ENCODE peak calls at places on chromosomes 3 and 15, in nine cellular contexts. J is HCT116; H is right lobe of liver; L is A549; Y is lung; E is CD8-positive, alpha-beta memory T cell; F is CD4-positive, alpha-beta memory T cell; M is mammary epithelial cell; C is pancreas. Q is an unnamed sample.

GRCh38 chr3:75101329-75102147 is 487.1 kb upstream of the CNTN3 start:
- DNase-seq in C (no peak), F (no peak), J (no peak), Y (no peak), M (peak; percentile 59), E (no peak), H (no peak), L (no peak), Q (no peak)

GRCh38 chr15:98954411-98954810 is 53.2 kb downstream of the PGPEP1L start:
- DNase-seq in C (peak; percentile 66), M (no peak), F (no peak), J (no peak), E (no peak), Y (peak; percentile 52), H (peak; percentile 67), L (no peak), Q (peak; percentile 83)

GRCh38 chr3:134797080-134797801 is 2.2 kb downstream of the EPHB1 start:
- DNase-seq in F (no peak), M (no peak), L (no peak), E (no peak), Y (peak; percentile 26), H (no peak), J (no peak), C (no peak), Q (no peak)

GRCh38 chr3:27637346-27638000 is 84.7 kb downstream of the EOMES start:
- DNase-seq in C (peak; percentile 34), H (peak; percentile 37), Y (no peak), E (no peak), J (no peak), F (no peak), L (no peak), M (no peak), Q (no peak)

GRCh38 chr3:124846189-124846588 is 41.0 kb downstream of the ITGB5 start:
- DNase-seq in C (no peak), H (no peak), J (no peak), E (no peak), M (peak; percentile 53), Y (no peak), F (no peak), L (no peak), Q (no peak)

GRCh38 chr3:124923833-124924232 is 10.7 kb downstream of the MUC13 start:
- DNase-seq in L (no peak), J (no peak), E (no peak), F (no peak), H (no peak), C (no peak), Y (no peak), M (no peak), Q (no peak)

GRCh38 chr15:93298901-93299300 is 209.9 kb upstream of the RGMA start:
- DNase-seq in M (peak; percentile 28), J (no peak), L (no peak), Y (no peak), H (no peak), F (no peak), C (peak; percentile 21), E (no peak), Q (no peak)

GRCh38 chr15:63498815-63499549 is 5.4 kb upstream of the USP3 start:
- DNase-seq in E (no peak), Y (no peak), M (no peak), C (no peak), J (no peak), H (no peak), F (no peak), L (no peak), Q (no peak)

GRCh38 chr3:44902628-44903027 is 28.2 kb downstream of the TGM4 start:
- DNase-seq in H (no peak), C (no peak), F (no peak), L (no peak), M (no peak), Y (no peak), J (no peak), E (no peak), Q (no peak)

GRCh38 chr3:145767909-145768308 is 393.1 kb downstream of the PLOD2 start:
- DNase-seq in C (no peak), F (no peak), E (no peak), Y (no peak), L (no peak), J (no peak), M (no peak), H (no peak), Q (no peak)

GRCh38 chr3:14110699-14111098 is 14.0 kb downstream of the CHCHD4 start:
- DNase-seq in Y (no peak), J (no peak), C (no peak), E (no peak), H (no peak), L (no peak), M (no peak), F (no peak), Q (no peak)

GRCh38 chr15:31080618-31081017 is 20.9 kb downstream of the TRPM1 start:
- DNase-seq in C (no peak), J (peak; percentile 15), E (no peak), Y (no peak), H (peak; percentile 84), F (no peak), L (peak; percentile 39), M (no peak), Q (peak; percentile 68)

GRCh38 chr3:121895121-121895520 is 920 bp downstream of the SLC15A2 start:
- DNase-seq in M (peak; percentile 32), H (no peak), L (no peak), F (no peak), Y (no peak), C (peak; percentile 31), E (no peak), J (no peak), Q (no peak)
- H3K9me3 ChIP-seq in M (no peaks in the 10 kb centered on the region), H (no peaks in the 10 kb centered on the region), L (no peaks in the 10 kb centered on the region), F (no peaks in the 10 kb centered on the region), Y (no peaks in the 10 kb centered on the region), C (no peaks in the 10 kb centered on the region), E (no peaks in the 10 kb centered on the region), J (no peaks in the 10 kb centered on the region), Q (no peaks in the 10 kb centered on the region)

GRCh38 chr3:152308475-152308844 is 39.7 kb downstream of the MBNL1 start:
- DNase-seq in F (no peak), H (no peak), L (no peak), C (no peak), E (no peak), Y (no peak), J (no peak), M (no peak), Q (no peak)
- H3K4me1 ChIP-seq in F (peaks cover 88% of the 10 kb centered on the region), H (no peaks in the 10 kb centered on the region), L (peaks cover 68% of the 10 kb centered on the region), C (peaks cover 48% of the 10 kb centered on the region), E (peaks cover 83% of the 10 kb centered on the region), Y (peaks cover 29% of the 10 kb centered on the region), J (peaks cover 60% of the 10 kb centered on the region), M (peaks cover 32% of the 10 kb centered on the region), Q (peaks cover 80% of the 10 kb centered on the region)

DNA sequence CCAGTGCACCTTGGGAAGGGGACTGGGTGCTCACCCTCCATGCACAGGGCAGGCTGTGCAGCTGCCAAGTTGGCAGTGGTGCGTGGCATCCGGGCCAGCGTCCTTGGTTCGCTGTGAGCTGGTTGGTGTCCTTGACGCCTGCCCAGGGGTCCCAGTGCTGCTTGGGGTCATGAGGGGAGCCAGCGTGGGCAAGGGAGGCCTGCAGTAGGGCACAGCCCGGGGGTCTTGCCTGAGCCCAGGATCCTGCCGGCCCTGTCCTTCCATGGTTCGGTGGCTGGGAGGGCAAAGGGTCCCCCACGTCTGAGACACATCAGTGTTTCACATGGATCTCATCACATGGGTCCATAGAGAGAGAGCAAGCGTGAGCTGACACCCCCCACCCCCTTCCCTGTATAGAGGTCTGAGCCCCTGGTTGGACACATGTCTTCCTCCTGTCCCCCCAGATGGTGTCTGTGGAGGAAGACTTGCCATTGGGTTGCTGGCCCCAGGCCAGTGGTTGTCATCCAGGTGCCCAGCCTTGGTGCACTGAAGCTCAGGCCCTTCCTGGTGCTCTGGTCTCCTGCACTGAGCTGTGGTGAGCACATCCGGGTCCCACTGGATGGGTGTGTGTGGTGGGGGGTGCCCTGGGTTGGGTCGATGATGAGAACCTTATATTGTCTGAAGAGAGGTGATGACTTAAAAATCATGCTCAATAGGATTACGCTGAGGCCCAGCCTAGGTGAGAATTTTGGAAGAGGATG is 232.3 kb downstream of the SNRPN start:
- DNase-seq in H (no peak), L (no peak), J (no peak), M (no peak), F (no peak), Y (no peak), C (no peak), E (no peak), Q (no peak)
- H3K9me3 ChIP-seq in H (no peaks in the 10 kb centered on the region), L (no peaks in the 10 kb centered on the region), J (no peaks in the 10 kb centered on the region), M (peaks cover 49% of the 10 kb centered on the region), F (no peaks in the 10 kb centered on the region), Y (peaks cover 75% of the 10 kb centered on the region), C (no peaks in the 10 kb centered on the region), E (no peaks in the 10 kb centered on the region), Q (peaks cover 51% of the 10 kb centered on the region)

DNA sequence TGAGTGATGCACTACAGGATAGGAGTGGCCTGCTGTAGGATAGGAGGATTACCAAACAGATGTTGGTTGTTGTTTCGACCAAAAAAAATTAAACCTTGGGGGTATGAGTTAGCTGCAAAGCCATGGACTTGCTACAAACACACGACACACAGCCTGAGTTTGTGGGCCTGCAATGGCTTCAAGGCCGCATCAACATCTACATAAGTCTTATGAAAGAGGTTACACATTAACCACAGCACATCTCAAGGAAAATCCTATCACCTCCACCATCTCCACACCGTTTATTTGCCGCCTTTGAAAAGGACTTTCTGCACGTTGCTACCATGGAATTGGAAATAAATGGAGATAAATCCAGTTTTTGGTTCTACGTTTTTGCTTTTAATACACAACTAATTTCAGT is 23.0 kb downstream of the LRIG1 start:
- DNase-seq in F (no peak), E (no peak), H (no peak), C (no peak), J (no peak), Y (no peak), L (no peak), M (no peak), Q (no peak)
- H3K4me1 ChIP-seq in F (peaks cover 98% of the 10 kb centered on the region), E (peaks cover 51% of the 10 kb centered on the region), H (peaks cover 4% of the 10 kb centered on the region), C (peaks cover 100% of the 10 kb centered on the region), J (peaks cover 5% of the 10 kb centered on the region), Y (peaks cover 57% of the 10 kb centered on the region), L (peaks cover 34% of the 10 kb centered on the region), M (peaks cover 9% of the 10 kb centered on the region), Q (peaks cover 99% of the 10 kb centered on the region)

GRCh38 chr15:22265056-22265945 is 185.0 kb downstream of the OR4M2 start:
- DNase-seq in L (no peak), Y (no peak), F (no peak), J (no peak), C (no peak), H (no peak), M (no peak), E (no peak), Q (no peak)
- H3K9me3 ChIP-seq in L (peaks cover 3% of the 10 kb centered on the region), Y (peaks cover 1% of the 10 kb centered on the region), F (no peaks in the 10 kb centered on the region), J (peaks cover 33% of the 10 kb centered on the region), C (no peaks in the 10 kb centered on the region), H (no peaks in the 10 kb centered on the region), M (no peaks in the 10 kb centered on the region), E (no peaks in the 10 kb centered on the region), Q (no peaks in the 10 kb centered on the region)

Q was measured in left ventricle myocardium inferior.